ENCODE peak calls at places on chromosomes 5 and 9, in nine cellular contexts. Y, T, E, Q, Z, F, S, J and O are unnamed samples.

GRCh38 chr5:167950126-167950721 is 341.2 kb upstream of the WWC1 start:
- DNase-seq in Y (no peak), T (no peak), E (no peak), Q (no peak), Z (no peak), F (no peak), S (no peak), J (no peak), O (no peak)

GRCh38 chr9:85716031-85716877 is 25.5 kb downstream of the AGTPBP1 start:
- DNase-seq in Y (no peak), T (no peak), E (no peak), Q (peak), Z (no peak), F (peak), S (no peak), J (no peak), O (no peak)

GRCh38 chr5:34474573-34475021 is 181.5 kb upstream of the RAI14 start:
- DNase-seq in Y (peak), T (no peak), E (peak), Q (peak), Z (no peak), F (peak), S (no peak), J (no peak), O (no peak)

GRCh38 chr5:73624888-73625287 is 1.1 kb upstream of the ARHGEF28 start:
- DNase-seq in Y (no peak), T (no peak), E (no peak), Q (no peak), Z (no peak), F (no peak), S (no peak), J (no peak), O (no peak)

GRCh38 chr5:147673276-147673675 is 109.3 kb downstream of the JAKMIP2 start:
- DNase-seq in Y (no peak), T (peak), E (no peak), Q (no peak), Z (peak), F (no peak), S (no peak), J (no peak), O (no peak)

GRCh38 chr5:150398432-150399157 is 14.1 kb downstream of the CD74 start:
- DNase-seq in Y (no peak), T (no peak), E (no peak), Q (peak), Z (no peak), F (peak), S (no peak), J (peak), O (no peak)

GRCh38 chr5:116507941-116508655 is 66.5 kb downstream of the SEMA6A start:
- DNase-seq in Y (no peak), T (no peak), E (no peak), Q (no peak), Z (no peak), F (no peak), S (no peak), J (no peak), O (no peak)

GRCh38 chr5:124628721-124629596 is 117.5 kb downstream of the ZNF608 start:
- DNase-seq in Y (no peak), T (no peak), E (no peak), Q (peak), Z (no peak), F (no peak), S (no peak), J (no peak), O (peak)

GRCh38 chr5:179313849-179314521 is 31.3 kb downstream of the ADAMTS2 start:
- DNase-seq in Y (no peak), T (peak), E (no peak), Q (no peak), Z (peak), F (no peak), S (no peak), J (no peak), O (no peak)

GRCh38 chr5:138240690-138241385 is 27.7 kb upstream of the CDC23 start:
- DNase-seq in Y (no peak), T (no peak), E (no peak), Q (peak), Z (no peak), F (no peak), S (no peak), J (no peak), O (no peak)

GRCh38 chr5:173919443-173919842 is 31.3 kb downstream of the CPEB4 start:
- DNase-seq in Y (no peak), T (no peak), E (no peak), Q (no peak), Z (no peak), F (no peak), S (no peak), J (no peak), O (no peak)

GRCh38 chr9:16680965-16681658 is 189.4 kb downstream of the BNC2 start:
- DNase-seq in Y (no peak), T (no peak), E (no peak), Q (no peak), Z (no peak), F (no peak), S (no peak), J (no peak), O (no peak)

GRCh38 chr9:84349706-84350105 is 9.1 kb upstream of the SLC28A3 start:
- DNase-seq in Y (no peak), T (no peak), E (no peak), Q (no peak), Z (no peak), F (no peak), S (no peak), J (no peak), O (no peak)

GRCh38 chr5:109922396-109922995 is 232.8 kb downstream of the MAN2A1 start:
- DNase-seq in Y (no peak), T (no peak), E (no peak), Q (no peak), Z (no peak), F (no peak), S (no peak), J (no peak), O (no peak)

GRCh38 chr9:92964981-92965758 is 17.8 kb downstream of the FGD3 start:
- DNase-seq in Y (peak), T (no peak), E (no peak), Q (peak), Z (no peak), F (peak), S (no peak), J (peak), O (no peak)

GRCh38 chr5:112121268-112121667 is 297.8 kb downstream of the EPB41L4A start:
- DNase-seq in Y (no peak), T (no peak), E (no peak), Q (no peak), Z (no peak), F (no peak), S (no peak), J (no peak), O (no peak)

GRCh38 chr5:112772095-112772494 is 34.4 kb downstream of the APC start:
- DNase-seq in Y (no peak), T (no peak), E (no peak), Q (no peak), Z (no peak), F (no peak), S (no peak), J (no peak), O (no peak)

GRCh38 chr9:133951265-133951664 is 40.9 kb downstream of the VAV2 start:
- DNase-seq in Y (no peak), T (no peak), E (no peak), Q (no peak), Z (no peak), F (no peak), S (no peak), J (no peak), O (no peak)

GRCh38 chr5:151483647-151484046 is 36.2 kb downstream of the SLC36A1 start:
- DNase-seq in Y (no peak), T (no peak), E (no peak), Q (peak), Z (no peak), F (no peak), S (no peak), J (no peak), O (no peak)

GRCh38 chr9:136856078-136856474 is 3.9 kb downstream of the MAMDC4 start:
- DNase-seq in Y (no peak), T (no peak), E (no peak), Q (no peak), Z (no peak), F (no peak), S (no peak), J (no peak), O (no peak)

GRCh38 chr5:109644829-109645228 is 44.9 kb upstream of the MAN2A1 start:
- DNase-seq in Y (no peak), T (no peak), E (no peak), Q (no peak), Z (no peak), F (no peak), S (no peak), J (no peak), O (no peak)

GRCh38 chr9:112887377-112887776 is 3.3 kb downstream of the SLC46A2 start:
- DNase-seq in Y (no peak), T (no peak), E (no peak), Q (peak), Z (no peak), F (peak), S (no peak), J (no peak), O (no peak)

GRCh38 chr9:120396418-120396817 is 183.5 kb downstream of the CDK5RAP2 start:
- DNase-seq in Y (no peak), T (no peak), E (no peak), Q (no peak), Z (no peak), F (no peak), S (no peak), J (no peak), O (no peak)

GRCh38 chr9:76911971-76912370 is 6.1 kb upstream of the PRUNE2 start:
- DNase-seq in Y (no peak), T (no peak), E (no peak), Q (no peak), Z (no peak), F (no peak), S (no peak), J (no peak), O (no peak)

GRCh38 chr9:114311571-114312512 is 11.1 kb upstream of the ORM1 start:
- DNase-seq in Y (no peak), T (no peak), E (no peak), Q (no peak), Z (no peak), F (no peak), S (no peak), J (no peak), O (no peak)

GRCh38 chr5:170630226-170630625 is 126.4 kb downstream of the KCNIP1 start:
- DNase-seq in Y (no peak), T (no peak), E (no peak), Q (no peak), Z (no peak), F (no peak), S (no peak), J (no peak), O (no peak)

GRCh38 chr9:74783408-74783807 is 104.3 kb downstream of the TRPM6 start:
- DNase-seq in Y (no peak), T (no peak), E (no peak), Q (no peak), Z (no peak), F (no peak), S (no peak), J (no peak), O (no peak)

GRCh38 chr5:122022966-122023365 is 55.1 kb downstream of the LOX start:
- DNase-seq in Y (no peak), T (no peak), E (no peak), Q (peak), Z (no peak), F (no peak), S (no peak), J (no peak), O (no peak)

GRCh38 chr9:32882616-32883015 is 99.3 kb downstream of the TMEM215 start:
- DNase-seq in Y (no peak), T (no peak), E (no peak), Q (no peak), Z (no peak), F (no peak), S (no peak), J (no peak), O (no peak)

GRCh38 chr5:128304791-128305190 is 221.2 kb downstream of the SLC12A2 start:
- DNase-seq in Y (no peak), T (no peak), E (no peak), Q (no peak), Z (no peak), F (no peak), S (no peak), J (no peak), O (no peak)

GRCh38 chr5:6736106-6736505 is 22.9 kb downstream of the TENT4A start:
- DNase-seq in Y (no peak), T (no peak), E (no peak), Q (no peak), Z (no peak), F (no peak), S (no peak), J (no peak), O (no peak)

GRCh38 chr5:172224996-172225395 is 31.0 kb downstream of the EFCAB9 start:
- DNase-seq in Y (no peak), T (no peak), E (no peak), Q (no peak), Z (no peak), F (no peak), S (no peak), J (no peak), O (no peak)

GRCh38 chr5:84274585-84275468 is 109.9 kb downstream of the EDIL3 start:
- DNase-seq in Y (no peak), T (peak), E (peak), Q (peak), Z (no peak), F (peak), S (no peak), J (no peak), O (peak)

GRCh38 chr5:15715966-15716365 is 216.0 kb downstream of the FBXL7 start:
- DNase-seq in Y (no peak), T (no peak), E (no peak), Q (no peak), Z (no peak), F (no peak), S (no peak), J (no peak), O (no peak)